ENCODE peak calls at places on chromosomes 4 and X, in five cellular contexts. L is suprapubic skin, U is GM12891, W is Panc1, A is spleen. H is an unnamed sample.

GRCh38 chrX:42941671-42942070 is 163.7 kb upstream of the PPP1R2C start:
- DNase-seq in L (no peak), U (no peak), W (no peak), A (no peak), H (no peak)

GRCh38 chrX:15678339-15678738 is 13.7 kb upstream of the CLTRN start:
- DNase-seq in L (no peak), U (no peak), W (no peak), A (no peak), H (no peak)

GRCh38 chrX:139203681-139204575 is 326.6 kb upstream of the F9 start:
- DNase-seq in L (no peak), U (peak; percentile 14), W (no peak), A (peak; percentile 83), H (peak; percentile 12)

GRCh38 chrX:13483773-13484172 is 85.6 kb upstream of the EGFL6 start:
- DNase-seq in L (no peak), U (no peak), W (no peak), A (no peak), H (no peak)

GRCh38 chr4:38529189-38530115 is 134.5 kb upstream of the KLF3 start:
- DNase-seq in L (no peak), U (peak; percentile 26), W (no peak), A (peak; percentile 88), H (no peak)

GRCh38 chr4:151674804-151675290 is 86.0 kb downstream of the GATB start:
- DNase-seq in L (no peak), U (no peak), W (no peak), A (no peak), H (peak; percentile 78)

GRCh38 chr4:86181585-86181984 is 178.3 kb downstream of the MAPK10 start:
- DNase-seq in L (no peak), U (no peak), W (no peak), A (no peak), H (no peak)

GRCh38 chr4:13642576-13642975 is 15.1 kb upstream of the BOD1L1 start:
- DNase-seq in L (no peak), U (no peak), W (no peak), A (no peak), H (no peak)

GRCh38 chrX:118553042-118553714 is 57.6 kb downstream of the DOCK11 start:
- DNase-seq in L (no peak), U (no peak), W (no peak), A (no peak), H (no peak)

GRCh38 chr4:108703370-108703769 is 53.0 kb downstream of the OSTC start:
- DNase-seq in L (no peak), U (no peak), W (no peak), A (no peak), H (no peak)

GRCh38 chr4:40369437-40370278 is 34.5 kb downstream of the CHRNA9 start:
- DNase-seq in L (no peak), U (no peak), W (no peak), A (no peak), H (no peak)

GRCh38 chrX:23752740-23753435 is 9.8 kb upstream of the ACOT9 start:
- DNase-seq in L (no peak), U (no peak), W (no peak), A (no peak), H (no peak)

GRCh38 chrX:117973175-117974075 is 143.2 kb downstream of the KLHL13 start:
- DNase-seq in L (no peak), U (no peak), W (no peak), A (no peak), H (no peak)

GRCh38 chr4:150255610-150256580 is 177.7 kb downstream of the DCLK2 start:
- DNase-seq in L (no peak), U (no peak), W (no peak), A (no peak), H (no peak)

GRCh38 chr4:74873545-74874295 is 59.2 kb upstream of the PARM1 start:
- DNase-seq in L (no peak), U (peak; percentile 1), W (no peak), A (no peak), H (no peak)

GRCh38 chrX:107776649-107777535 is 641 bp upstream of the NCBP2L start:
- DNase-seq in L (peak; percentile 89), U (peak; percentile 42), W (peak; percentile 78), A (peak; percentile 86), H (peak; percentile 86)

GRCh38 chrX:137354851-137355250 is 211.1 kb upstream of the ZIC3 start:
- DNase-seq in L (no peak), U (no peak), W (no peak), A (no peak), H (no peak)

GRCh38 chr4:3286335-3287175 is 6.3 kb upstream of the RGS12 start:
- DNase-seq in L (no peak), U (no peak), W (no peak), A (no peak), H (no peak)

GRCh38 chr4:74284074-74284473 is 24.2 kb upstream of the EPGN start:
- DNase-seq in L (no peak), U (no peak), W (no peak), A (no peak), H (no peak)

GRCh38 chr4:37628977-37629609 is 57.1 kb downstream of the RELL1 start:
- DNase-seq in L (peak; percentile 75), U (no peak), W (no peak), A (no peak), H (no peak)

GRCh38 chr4:74752798-74753197 is 41.5 kb downstream of the BTC start:
- DNase-seq in L (no peak), U (no peak), W (no peak), A (no peak), H (no peak)

GRCh38 chrX:43744284-43744683 is 88.2 kb downstream of the MAOA start:
- DNase-seq in L (no peak), U (no peak), W (no peak), A (no peak), H (no peak)

GRCh38 chr4:157840630-157841029 is 332.2 kb downstream of the GASK1B start:
- DNase-seq in L (no peak), U (no peak), W (no peak), A (no peak), H (no peak)

GRCh38 chr4:124685851-124686250 is 26.7 kb downstream of the ANKRD50 start:
- DNase-seq in L (no peak), U (no peak), W (no peak), A (no peak), H (no peak)

GRCh38 chr4:80324171-80324570 is 11.4 kb upstream of the CFAP299 start:
- DNase-seq in L (no peak), U (no peak), W (no peak), A (no peak), H (no peak)

GRCh38 chr4:112145820-112146813 is 863 bp downstream of the FAM241A start:
- DNase-seq in L (peak; percentile 72), U (peak; percentile 43), W (no peak), A (peak; percentile 89), H (peak; percentile 42)

GRCh38 chr4:112144546-112145325 is 518 bp upstream of the FAM241A start:
- DNase-seq in L (no peak), U (no peak), W (peak; percentile 28), A (peak; percentile 82), H (peak; percentile 4)

GRCh38 chr4:112147697-112148096 is 2.4 kb downstream of the FAM241A start:
- DNase-seq in L (no peak), U (no peak), W (no peak), A (no peak), H (no peak)

GRCh38 chr4:112142152-112142551 is 3.1 kb upstream of the FAM241A start:
- DNase-seq in L (no peak), U (no peak), W (no peak), A (no peak), H (no peak)

DNA sequence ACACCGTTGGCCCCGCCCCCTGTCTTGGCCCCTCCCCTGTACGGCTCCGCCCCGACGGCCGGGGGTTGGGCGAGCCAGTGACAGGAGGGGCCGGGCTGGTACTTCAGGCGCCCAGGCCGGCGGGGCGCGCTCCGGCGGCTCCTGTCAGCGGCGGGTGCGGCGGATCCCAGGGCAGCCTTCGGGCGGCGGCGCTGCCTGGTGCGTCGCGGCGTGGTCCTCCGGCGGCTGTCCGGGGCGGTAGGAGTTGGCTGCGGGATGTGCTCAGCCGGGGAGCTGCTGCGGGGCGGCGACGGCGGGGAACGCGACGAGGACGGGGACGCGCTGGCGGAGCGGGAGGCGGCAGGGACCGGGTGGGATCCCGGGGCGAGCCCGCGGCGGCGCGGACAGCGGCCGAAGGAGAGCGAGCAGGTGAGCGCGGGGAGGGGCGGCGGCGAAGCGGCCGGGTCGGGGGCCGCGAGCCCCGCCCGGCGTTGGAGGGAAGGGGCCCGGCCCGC is at the start of gene FAM241A:
- DNase-seq in L (peak; percentile 90), U (peak; percentile 85), W (no peak), A (peak; percentile 97), H (peak; percentile 84)
- TF ChIP-seq POLR2AphosphoS5 in L (no peak), U (peak; percentile 62), W (no peak), A (peak; percentile 88), H (peak; percentile 37)

GRCh38 chr4:98890698-98891097 is 38.2 kb downstream of the EIF4E start:
- DNase-seq in L (no peak), U (no peak), W (no peak), A (no peak), H (no peak)
- TF ChIP-seq POLR2AphosphoS5 in L (no peak), U (no peak), W (no peak), A (no peak), H (no peak)

GRCh38 chrX:20514358-20514757 is 247.6 kb upstream of the RPS6KA3 start:
- DNase-seq in L (no peak), U (no peak), W (no peak), A (no peak), H (no peak)

GRCh38 chrX:20519077-20519617 is 252.4 kb upstream of the RPS6KA3 start:
- DNase-seq in L (no peak), U (no peak), W (no peak), A (no peak), H (no peak)

GRCh38 chrX:20513185-20513584 is 246.5 kb upstream of the RPS6KA3 start:
- DNase-seq in L (no peak), U (no peak), W (no peak), A (no peak), H (no peak)

GRCh38 chrX:20517565-20517964 is 250.9 kb upstream of the RPS6KA3 start:
- DNase-seq in L (no peak), U (no peak), W (no peak), A (no peak), H (no peak)

DNA sequence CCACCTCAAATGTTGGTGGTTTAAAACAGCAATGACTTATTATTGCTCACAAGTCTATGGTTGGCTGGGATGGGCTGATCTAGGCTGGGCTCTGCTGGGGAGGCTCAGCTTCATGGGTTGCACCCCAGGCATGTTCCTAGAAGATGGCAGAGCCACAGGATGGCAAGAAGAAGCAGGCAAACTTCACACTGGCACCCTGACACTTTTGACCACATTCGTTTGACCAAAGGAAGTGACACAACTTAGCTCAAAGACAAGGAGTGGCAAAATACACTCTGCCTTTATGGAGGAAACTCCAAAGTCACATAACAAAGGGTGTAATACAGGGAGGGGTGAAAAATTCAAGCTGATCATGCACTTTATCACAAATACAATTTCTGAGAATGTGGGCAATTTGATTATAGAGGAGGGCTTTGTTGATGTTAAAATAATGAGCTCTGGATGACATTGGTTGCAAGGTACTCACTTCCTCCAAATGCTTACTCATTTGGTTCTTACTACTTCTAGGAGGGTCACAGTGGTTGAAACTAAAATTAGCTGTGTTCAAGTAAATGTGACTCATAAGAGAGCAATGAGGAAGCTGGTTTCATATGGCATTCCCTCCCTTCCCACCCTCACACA is 249.2 kb upstream of the RPS6KA3 start:
- DNase-seq in L (no peak), U (no peak), W (peak; percentile 25), A (no peak), H (peak; percentile 4)
- TF ChIP-seq POLR2AphosphoS5 in L (no peak), U (no peak), W (no peak), A (no peak), H (peak; percentile 12)

GRCh38 chr4:53992785-53993184 is 71.6 kb downstream of the CHIC2 start:
- DNase-seq in L (no peak), U (no peak), W (no peak), A (no peak), H (no peak)
- TF ChIP-seq POLR2AphosphoS5 in L (no peak), U (no peak), W (no peak), A (no peak), H (no peak)

GRCh38 chr4:88575222-88575621 is 17.1 kb upstream of the HERC3 start:
- DNase-seq in L (no peak), U (no peak), W (no peak), A (no peak), H (no peak)
- TF ChIP-seq POLR2AphosphoS5 in L (no peak), U (no peak), W (no peak), A (no peak), H (no peak)